ENCODE peak calls at places on chromosomes 16 and 17, in nine cellular contexts. S is mammary epithelial cell; W is activated T-helper 1 cell treated with Interleukin-2 at 50 U/mL for 16 hours; F is osteocyte; B is mesendoderm; V is mucosa of gallbladder; Z is HAP-1; J is stimulated activated naive CD8-positive, alpha-beta T cell treated with anti-CD3 and anti-CD28 coated beads, Interleukin-15, Interleukin-2, amounts not matched to agents 100 U/mL and 50 U/mL, for 24 hours; H is cardiac fibroblast. D is an unnamed sample.

GRCh38 chr16:71929048-71929447 is 33.7 kb downstream of the IST1 start:
- DNase-seq in F (no peak), H (peak; percentile 72), V (no peak), B (peak; percentile 16), W (no peak), S (no peak), Z (no peak), J (no peak), D (no peak)

GRCh38 chr16:4347765-4348509 is 3.2 kb downstream of the PAM16 start:
- DNase-seq in Z (no peak), J (no peak), S (no peak), B (no peak), V (no peak), H (no peak), F (no peak), W (no peak), D (no peak)

GRCh38 chr17:77304051-77304745 is 163.4 kb downstream of the SEC14L1 start:
- DNase-seq in F (no peak), W (no peak), V (no peak), J (no peak), S (no peak), Z (no peak), H (no peak), B (no peak), D (no peak)

GRCh38 chr17:59634632-59635561 is 15.2 kb downstream of the CLTC start:
- DNase-seq in W (no peak), V (no peak), B (peak; percentile 65), S (peak; percentile 62), J (no peak), Z (no peak), F (no peak), H (peak; percentile 39), D (no peak)

GRCh38 chr16:49560018-49560830 is 186.6 kb downstream of the C16orf78 start:
- DNase-seq in B (peak; percentile 16), V (peak; percentile 25), H (peak; percentile 76), Z (no peak), S (no peak), W (no peak), F (no peak), J (no peak), D (no peak)

GRCh38 chr17:57084802-57085447 is at the start of gene AKAP1:
- DNase-seq in J (peak; percentile 96), H (peak; percentile 96), V (peak; percentile 96), S (peak; percentile 94), B (peak; percentile 97), F (peak; percentile 99), W (peak; percentile 96), Z (peak; percentile 95), D (peak; percentile 99)

GRCh38 chr17:48104440-48104839 is 3.1 kb upstream of the SNX11 start:
- DNase-seq in V (no peak), H (no peak), W (no peak), S (no peak), B (no peak), F (no peak), Z (no peak), J (no peak), D (no peak)

GRCh38 chr16:77288222-77288621 is 89.0 kb downstream of the SYCE1L start:
- DNase-seq in S (peak; percentile 83), F (no peak), H (peak; percentile 83), Z (no peak), V (no peak), B (no peak), J (no peak), W (no peak), D (no peak)

GRCh38 chr17:55426851-55427586 is 5.4 kb upstream of the MMD start:
- DNase-seq in S (peak; percentile 24), J (no peak), V (no peak), B (no peak), H (peak; percentile 79), Z (no peak), W (no peak), F (no peak), D (no peak)

GRCh38 chr16:66979011-66979717 is 9.2 kb upstream of the CES4A start:
- DNase-seq in F (no peak), V (no peak), H (peak; percentile 68), B (no peak), S (no peak), W (no peak), J (no peak), Z (no peak), D (no peak)

GRCh38 chr17:78290671-78291070 is 59.2 kb downstream of the TMEM235 start:
- DNase-seq in Z (no peak), F (no peak), J (no peak), S (no peak), H (no peak), V (no peak), W (no peak), B (no peak), D (no peak)

GRCh38 chr16:27452569-27453475 is 50.8 kb downstream of the IL21R start:
- DNase-seq in V (no peak), B (peak; percentile 50), Z (no peak), F (no peak), H (no peak), J (no peak), W (no peak), S (no peak), D (no peak)

D was measured in H9.